ENCODE peak calls at places on chromosomes 2 and 18, in eight cellular contexts. K is progenitor cell of endocrine pancreas, E is vagina, O is ascending aorta, L is astrocyte of the spinal cord, G is tibial artery, Q is MCF 10A, J is foreskin fibroblast. P is an unnamed sample.

GRCh38 chr18:26757263-26758019 is 108.1 kb downstream of the AQP4 start:
- DNase-seq in Q (peak), O (no peak), L (no peak), E (no peak), K (no peak), J (no peak), G (no peak), P (no peak)

GRCh38 chr2:217160103-217160502 is 300.2 kb upstream of the TNP1 start:
- DNase-seq in O (no peak), E (no peak), K (no peak), L (peak), J (no peak), Q (peak), G (no peak), P (no peak)

GRCh38 chr18:21344860-21345259 is 102.8 kb downstream of the GREB1L start:
- DNase-seq in Q (no peak), L (no peak), G (no peak), O (no peak), K (no peak), E (no peak), J (no peak), P (no peak)

GRCh38 chr2:22883054-22883453 is 501.9 kb upstream of the KLHL29 start:
- DNase-seq in E (peak), O (no peak), K (no peak), Q (no peak), L (no peak), J (no peak), G (no peak), P (no peak)

GRCh38 chr2:60570281-60570680 is 16.8 kb upstream of the BCL11A start:
- DNase-seq in K (no peak), L (no peak), G (no peak), E (no peak), Q (no peak), J (peak), O (no peak), P (no peak)

GRCh38 chr2:41836944-41837343 is 210.9 kb upstream of the PKDCC start:
- DNase-seq in Q (peak), K (peak), E (no peak), G (no peak), L (peak), O (no peak), J (peak), P (no peak)

GRCh38 chr2:138035597-138036217 is 71.4 kb downstream of the HNMT start:
- DNase-seq in G (no peak), L (no peak), Q (peak), E (no peak), K (no peak), O (no peak), J (no peak), P (no peak)

GRCh38 chr2:207746131-207746530 is 23.6 kb downstream of the FZD5 start:
- DNase-seq in E (no peak), O (no peak), K (peak), G (peak), J (peak), Q (peak), L (peak), P (no peak)

GRCh38 chr18:32469190-32469611 is 1.5 kb downstream of the GAREM1 start:
- DNase-seq in K (no peak), Q (peak), E (no peak), J (peak), O (no peak), G (peak), L (peak), P (no peak)

GRCh38 chr2:45496869-45497268 is 114.2 kb downstream of the SRBD1 start:
- DNase-seq in J (no peak), O (no peak), E (no peak), L (no peak), G (no peak), K (no peak), Q (no peak), P (no peak)

GRCh38 chr2:1653956-1654695 is 90.2 kb downstream of the PXDN start:
- DNase-seq in G (no peak), L (peak), O (no peak), Q (peak), K (no peak), J (peak), E (peak), P (no peak)

GRCh38 chr2:118464546-118464945 is 376.3 kb downstream of the INSIG2 start:
- DNase-seq in E (no peak), Q (no peak), J (no peak), K (no peak), O (no peak), L (no peak), G (no peak), P (no peak)

GRCh38 chr2:116510117-116510671 is 1304.3 kb upstream of the DDX18 start:
- DNase-seq in J (no peak), K (no peak), E (no peak), O (no peak), Q (peak), G (no peak), L (peak), P (no peak)
- TF ChIP-seq CTCF in J (no peak), K (peak), E (no peak), O (no peak), Q (peak), G (no peak), L (peak), P (no peak)

DNA sequence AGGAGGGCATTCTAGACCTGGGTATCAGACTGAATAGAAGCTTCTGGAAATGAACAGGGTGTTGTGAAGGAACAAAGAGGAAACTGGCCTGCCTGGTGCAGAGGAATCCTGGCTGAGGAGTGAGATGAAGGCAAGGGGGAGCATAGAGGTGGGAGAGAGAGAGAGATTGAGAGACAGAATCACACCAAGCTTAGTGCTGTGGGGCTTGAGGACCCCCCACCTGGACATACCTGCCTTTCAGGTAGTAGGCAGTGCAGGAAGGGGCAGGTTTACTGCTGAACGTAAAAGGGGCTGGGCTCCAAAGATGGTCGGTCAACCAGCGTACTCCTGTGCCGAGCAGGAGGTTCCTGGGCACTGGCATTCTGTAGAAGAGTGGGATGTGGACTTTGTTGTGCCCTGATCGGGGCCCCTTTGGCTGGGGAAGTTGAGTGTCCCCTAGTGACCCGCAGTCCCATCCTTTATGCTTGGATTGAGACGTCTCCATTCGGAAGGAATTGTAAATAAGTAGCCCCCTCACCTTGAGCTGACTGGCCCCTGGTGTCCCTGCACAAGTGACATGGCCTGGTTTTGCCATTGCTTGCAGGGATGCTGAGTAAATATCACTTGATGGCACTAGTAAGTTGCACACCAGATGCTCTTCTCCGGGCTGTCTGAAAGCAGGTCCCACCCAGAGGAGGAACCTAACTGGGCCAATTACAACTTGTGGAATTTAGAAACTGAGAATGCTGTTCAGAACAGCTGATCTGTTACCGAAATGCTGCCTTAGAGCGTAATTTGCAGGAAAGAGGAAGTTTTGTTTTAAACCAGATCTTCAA is 1.4 kb downstream of the UBE2F start:
- DNase-seq in L (peak), K (no peak), G (peak), E (no peak), J (peak), Q (peak), O (peak), P (peak)
- TF ChIP-seq CTCF in L (no peak), K (no peak), G (no peak), E (no peak), J (no peak), Q (no peak), O (no peak), P (no peak)

DNA sequence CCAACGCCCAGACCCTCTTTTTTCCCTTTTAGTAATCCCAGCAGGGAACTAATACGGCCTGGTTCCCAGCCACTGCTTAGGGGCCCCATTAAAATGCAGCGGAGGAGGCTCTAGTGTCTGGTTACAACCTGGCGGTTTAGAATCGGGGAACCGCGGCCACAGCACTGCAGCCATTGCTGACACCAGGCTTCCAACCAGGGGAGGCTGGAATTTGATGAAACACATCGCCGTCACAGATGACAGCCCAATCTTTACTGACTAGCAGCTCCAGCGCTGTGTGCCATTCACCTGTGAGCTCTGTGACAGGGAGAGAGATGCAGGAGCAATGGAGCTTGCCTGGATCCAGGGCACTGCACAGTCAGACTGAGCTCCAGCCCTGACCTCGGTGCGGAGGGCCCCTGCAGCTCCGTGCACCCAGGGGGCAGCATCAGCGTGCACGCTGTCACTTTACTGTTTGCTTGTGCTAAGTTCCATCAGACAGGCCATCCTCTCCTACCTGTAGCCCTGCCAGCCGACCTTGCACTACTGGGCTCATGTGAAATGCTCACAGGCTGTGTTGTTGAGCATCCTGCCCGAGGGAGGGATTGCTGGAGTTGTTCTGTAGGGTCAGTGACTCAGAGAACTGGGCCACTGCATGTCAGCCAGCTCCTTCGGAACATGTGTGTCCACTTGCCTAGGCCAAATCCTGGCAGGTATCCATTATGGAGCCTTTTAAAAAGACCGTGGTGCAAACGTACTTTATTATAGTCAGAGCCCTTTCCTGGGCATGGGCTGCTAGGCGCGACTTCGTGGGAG is 203.5 kb downstream of the SEPTIN10 start:
- DNase-seq in O (no peak), E (no peak), K (no peak), G (peak), L (peak), J (peak), Q (no peak), P (no peak)
- TF ChIP-seq CTCF in O (no peak), E (no peak), K (no peak), G (no peak), L (no peak), J (no peak), Q (no peak), P (no peak)

GRCh38 chr2:195575879-195576391 is 81.1 kb upstream of the SLC39A10 start:
- DNase-seq in K (no peak), G (no peak), E (no peak), O (no peak), Q (peak), L (peak), J (peak), P (no peak)
- TF ChIP-seq CTCF in K (no peak), G (no peak), E (no peak), O (no peak), Q (no peak), L (no peak), J (no peak), P (no peak)

DNA sequence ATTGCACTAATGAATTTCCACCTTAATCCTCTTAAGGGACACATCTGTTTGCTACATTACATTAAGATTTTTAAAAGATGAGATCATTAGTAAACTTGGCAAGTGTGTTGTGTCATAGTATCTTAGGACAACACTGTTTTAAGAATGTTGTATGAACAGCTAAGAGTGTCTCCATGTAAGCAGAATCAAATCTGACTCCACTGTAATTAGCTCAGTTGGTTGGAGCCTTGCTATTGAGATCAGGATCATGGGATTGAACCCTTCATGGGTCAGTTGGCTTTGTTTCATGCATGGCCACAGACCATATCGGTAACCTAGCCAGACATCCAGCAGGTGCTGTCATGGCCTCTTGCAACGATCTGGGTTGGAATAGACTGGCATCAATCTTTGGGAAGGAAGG is 5.2 kb downstream of the FHOD3 start:
- DNase-seq in G (no peak), K (no peak), L (peak), E (no peak), Q (no peak), O (no peak), J (peak), P (no peak)
- TF ChIP-seq CTCF in G (no peak), K (no peak), L (no peak), E (no peak), Q (no peak), O (no peak), J (no peak), P (no peak)

DNA sequence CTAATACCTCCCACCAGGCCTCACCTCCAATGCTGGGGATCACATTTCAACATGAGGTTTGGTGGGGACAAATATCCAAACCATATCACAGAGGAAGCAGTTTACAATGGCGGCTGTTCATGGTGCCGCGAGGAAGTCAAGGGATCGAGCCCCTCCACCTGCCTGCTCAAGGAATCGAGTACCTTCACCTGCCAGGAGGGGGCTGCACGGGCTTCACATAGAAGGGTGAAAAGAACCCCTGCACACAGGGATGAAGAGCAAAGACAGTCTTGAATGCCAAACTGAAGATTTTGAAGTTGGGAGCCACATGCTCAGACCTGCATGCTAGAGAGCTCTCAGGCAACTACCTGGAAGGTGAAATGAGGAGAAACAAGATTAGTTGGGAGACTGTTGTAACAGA is 110.3 kb downstream of the KCNF1 start:
- DNase-seq in O (no peak), G (no peak), Q (no peak), J (no peak), E (peak), L (no peak), K (no peak), P (no peak)
- TF ChIP-seq CTCF in O (no peak), G (no peak), Q (no peak), J (no peak), E (no peak), L (no peak), K (no peak), P (no peak)

GRCh38 chr2:46926863-46927262 is 11.3 kb upstream of the MCFD2 start:
- DNase-seq in E (no peak), K (no peak), L (no peak), G (no peak), J (no peak), O (no peak), Q (no peak), P (no peak)

GRCh38 chr2:46924608-46925007 is 9.0 kb upstream of the MCFD2 start:
- DNase-seq in K (no peak), G (no peak), Q (no peak), J (no peak), O (no peak), L (no peak), E (no peak), P (no peak)

GRCh38 chr2:46923011-46923669 is 7.5 kb upstream of the MCFD2 start:
- DNase-seq in O (no peak), K (no peak), E (no peak), J (peak), G (no peak), L (no peak), Q (peak), P (no peak)

GRCh38 chr2:46924038-46924437 is 8.4 kb upstream of the MCFD2 start:
- DNase-seq in L (no peak), Q (no peak), G (no peak), J (no peak), E (no peak), O (no peak), K (no peak), P (no peak)

DNA sequence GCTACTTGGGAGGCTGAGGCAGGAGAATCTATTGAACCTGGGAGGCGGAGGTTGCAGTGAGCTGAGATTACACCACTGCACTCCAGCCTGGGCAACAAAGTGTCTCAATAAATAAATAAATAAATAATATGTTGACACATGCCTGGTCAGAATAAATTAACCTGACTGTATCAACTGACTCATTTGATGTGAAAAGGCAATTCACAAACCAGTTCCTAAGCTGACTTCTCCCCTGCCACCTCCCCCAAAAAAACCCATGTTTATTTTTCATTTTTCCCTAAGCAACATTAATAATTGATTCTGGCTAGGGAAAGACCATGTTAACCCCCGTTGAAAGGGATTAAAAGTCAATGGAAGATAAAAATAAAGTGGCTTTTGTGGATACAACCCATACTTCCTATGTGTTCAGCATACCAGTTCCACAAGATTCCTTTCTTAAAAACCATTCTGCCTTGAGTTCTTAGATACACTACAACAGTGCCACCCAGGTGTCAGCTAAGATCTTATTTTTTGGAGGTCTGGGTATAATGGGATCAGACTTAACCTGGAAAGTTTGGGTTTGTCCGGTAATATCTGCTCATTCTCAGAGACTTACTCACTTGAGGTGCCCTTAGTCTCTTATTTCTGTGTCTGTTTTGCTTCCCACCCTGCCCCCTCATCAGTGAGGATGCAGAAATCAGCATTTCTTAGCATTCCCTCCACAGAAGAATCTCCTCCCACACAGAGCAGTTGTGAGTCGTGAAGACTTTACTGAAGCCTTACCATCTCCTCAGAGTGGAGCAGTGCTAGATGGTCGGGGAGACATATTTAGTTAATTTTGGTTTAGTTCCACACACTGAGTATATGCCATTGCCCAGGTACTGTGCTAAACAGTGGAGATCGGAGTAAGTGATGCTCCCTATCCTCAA is 10.1 kb upstream of the MCFD2 start:
- DNase-seq in J (no peak), L (no peak), E (no peak), Q (no peak), O (no peak), G (no peak), K (no peak), P (no peak)
- TF ChIP-seq CTCF in J (no peak), L (no peak), E (no peak), Q (no peak), O (no peak), G (no peak), K (no peak), P (no peak)

GRCh38 chr2:14905571-14905970 is 273.1 kb downstream of the LRATD1 start:
- DNase-seq in G (no peak), O (no peak), K (no peak), L (no peak), E (no peak), J (no peak), Q (no peak), P (no peak)

GRCh38 chr2:14910659-14911058 is 278.1 kb downstream of the LRATD1 start:
- DNase-seq in Q (no peak), J (no peak), G (no peak), K (no peak), E (no peak), O (no peak), L (no peak), P (no peak)

GRCh38 chr2:14907014-14907612 is 274.6 kb downstream of the LRATD1 start:
- DNase-seq in Q (peak), K (no peak), L (no peak), J (no peak), E (no peak), O (no peak), G (no peak), P (no peak)

GRCh38 chr2:14903709-14904374 is 271.3 kb downstream of the LRATD1 start:
- DNase-seq in G (no peak), J (no peak), O (no peak), K (peak), E (no peak), L (no peak), Q (peak), P (no peak)

DNA sequence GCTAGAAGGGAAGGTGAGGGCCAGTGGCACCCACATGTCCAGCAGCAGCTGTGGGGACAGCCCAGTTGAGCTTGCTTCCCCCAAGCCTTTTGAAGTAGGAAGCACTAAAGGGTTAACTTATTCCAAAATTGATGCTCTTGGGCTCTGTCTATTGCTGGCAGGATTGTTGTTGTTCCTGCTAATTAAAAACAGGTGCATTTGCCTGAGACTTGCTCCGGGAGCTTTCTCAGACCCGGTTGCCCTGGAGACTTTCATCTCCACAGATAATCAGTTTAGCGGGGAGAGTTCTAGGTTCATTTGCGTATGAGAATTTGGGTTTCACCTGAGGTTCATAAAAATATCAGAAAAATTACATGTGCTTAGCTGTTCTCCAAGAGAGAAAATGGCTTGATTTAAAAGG is 277.3 kb downstream of the LRATD1 start:
- DNase-seq in G (no peak), Q (no peak), K (no peak), O (no peak), J (peak), L (no peak), E (no peak), P (no peak)
- TF ChIP-seq CTCF in G (no peak), Q (no peak), K (no peak), O (no peak), J (no peak), L (no peak), E (no peak), P (no peak)

P was measured in esophagus squamous epithelium.